ENCODE peak calls at places on chromosomes 3 and 15, in nine cellular contexts. S, D, U, Y, T, L, I, P and C are unnamed samples.

GRCh38 chr3:132569580-132569979 is 27.5 kb upstream of the ACKR4 start:
- DNase-seq in S (no peak), D (no peak), U (no peak), Y (no peak), T (peak), L (no peak), I (no peak), P (no peak), C (no peak)

GRCh38 chr3:128481438-128481942 is 11.5 kb downstream of the GATA2 start:
- DNase-seq in S (no peak), D (no peak), U (no peak), Y (no peak), T (no peak), L (no peak), I (no peak), P (no peak), C (no peak)

GRCh38 chr15:76932090-76932966 is 779 bp downstream of the RCN2 start:
- DNase-seq in S (no peak), D (peak), U (no peak), Y (no peak), T (peak), L (no peak), I (no peak), P (peak), C (peak)

GRCh38 chr3:30598663-30599545 is 7.5 kb upstream of the TGFBR2 start:
- DNase-seq in S (no peak), D (no peak), U (no peak), Y (no peak), T (no peak), L (no peak), I (no peak), P (no peak), C (no peak)

GRCh38 chr15:69044899-69045298 is 30.4 kb downstream of the NOX5 start:
- DNase-seq in S (peak), D (peak), U (no peak), Y (no peak), T (peak), L (peak), I (no peak), P (peak), C (no peak)

GRCh38 chr15:45616901-45617323 is 17.9 kb upstream of the SQOR start:
- DNase-seq in S (no peak), D (no peak), U (no peak), Y (no peak), T (no peak), L (no peak), I (no peak), P (no peak), C (no peak)

GRCh38 chr3:57169872-57170623 is 4.9 kb upstream of the IL17RD start:
- DNase-seq in S (no peak), D (peak), U (peak), Y (peak), T (peak), L (no peak), I (peak), P (peak), C (peak)

GRCh38 chr15:34018021-34018645 is 20.9 kb downstream of the AVEN start:
- DNase-seq in S (no peak), D (no peak), U (no peak), Y (no peak), T (no peak), L (no peak), I (no peak), P (no peak), C (peak)

GRCh38 chr3:81816473-81817260 is 55.2 kb upstream of the GBE1 start:
- DNase-seq in S (peak), D (peak), U (no peak), Y (peak), T (peak), L (no peak), I (no peak), P (peak), C (no peak)

GRCh38 chr3:138234401-138235179 is 47.5 kb downstream of the ARMC8 start:
- DNase-seq in S (no peak), D (peak), U (no peak), Y (no peak), T (peak), L (no peak), I (no peak), P (peak), C (no peak)

GRCh38 chr15:67832031-67832551 is 6.8 kb downstream of the SKOR1 start:
- DNase-seq in S (no peak), D (peak), U (no peak), Y (no peak), T (peak), L (no peak), I (no peak), P (no peak), C (no peak)

GRCh38 chr3:72633101-72633500 is 215.1 kb downstream of the SHQ1 start:
- DNase-seq in S (no peak), D (peak), U (no peak), Y (no peak), T (peak), L (no peak), I (no peak), P (peak), C (no peak)

GRCh38 chr15:74191798-74192197 is 10.8 kb downstream of the STRA6 start:
- DNase-seq in S (no peak), D (peak), U (no peak), Y (no peak), T (peak), L (no peak), I (no peak), P (no peak), C (no peak)

GRCh38 chr15:61159901-61160300 is 69.2 kb downstream of the RORA start:
- DNase-seq in S (no peak), D (no peak), U (no peak), Y (no peak), T (no peak), L (no peak), I (no peak), P (no peak), C (no peak)

GRCh38 chr3:64717872-64718613 is 30.2 kb upstream of the ADAMTS9 start:
- DNase-seq in S (no peak), D (no peak), U (no peak), Y (no peak), T (no peak), L (no peak), I (no peak), P (no peak), C (no peak)

GRCh38 chr15:52558196-52558595 is 10.6 kb downstream of the ARPP19 start:
- DNase-seq in S (peak), D (peak), U (peak), Y (peak), T (peak), L (no peak), I (no peak), P (peak), C (peak)

GRCh38 chr15:88646951-88647350 is 8.1 kb downstream of the ISG20 start:
- DNase-seq in S (no peak), D (no peak), U (no peak), Y (no peak), T (no peak), L (no peak), I (no peak), P (no peak), C (no peak)

GRCh38 chr3:196341142-196341541 is 3.0 kb upstream of the TM4SF19 start:
- DNase-seq in S (peak), D (peak), U (no peak), Y (no peak), T (peak), L (peak), I (no peak), P (peak), C (no peak)

GRCh38 chr15:81038975-81039607 is 38.4 kb downstream of the TLNRD1 start:
- DNase-seq in S (no peak), D (no peak), U (no peak), Y (no peak), T (peak), L (no peak), I (no peak), P (no peak), C (no peak)

GRCh38 chr3:141487419-141488345 is 855 bp downstream of the RASA2 start:
- DNase-seq in S (no peak), D (peak), U (peak), Y (peak), T (peak), L (no peak), I (peak), P (peak), C (peak)